ENCODE peak calls at places on chromosomes 6 and 20, in ten cellular contexts. M is osteoblast, R is thoracic aorta, O is IMR-90, X is sigmoid colon, F is Caco-2, I is upper lobe of left lung, C is stomach, N is trophoblast cell, Y is ovary. L is an unnamed sample.
A peak's percentile ranks its signal among the peaks of the same experiment; 100 is the strongest.

GRCh38 chr6:156924241-156924640 is 147.1 kb downstream of the ARID1B start:
- DNase-seq in M (no peak), R (no peak), O (no peak), X (no peak), F (no peak), I (no peak), C (no peak), N (no peak), Y (no peak), L (no peak)

GRCh38 chr6:7051780-7052440 is 55.9 kb upstream of the RREB1 start:
- DNase-seq in M (peak; percentile 88), R (no peak), O (no peak), X (peak; percentile 77), F (peak; percentile 63), I (peak; percentile 92), C (peak; percentile 65), N (peak; percentile 34), Y (peak; percentile 69), L (peak; percentile 74)

GRCh38 chr6:53986165-53986720 is 125.0 kb upstream of the MLIP start:
- DNase-seq in M (no peak), R (no peak), O (peak; percentile 70), X (no peak), F (peak; percentile 46), I (no peak), C (no peak), N (peak; percentile 73), Y (no peak), L (no peak)

GRCh38 chr20:47238780-47239769 is 117.4 kb downstream of the ZMYND8 start:
- DNase-seq in M (no peak), R (no peak), O (no peak), X (no peak), F (no peak), I (peak; percentile 81), C (no peak), N (no peak), Y (no peak), L (no peak)

GRCh38 chr20:45066372-45066771 is 34.6 kb downstream of the KCNS1 start:
- DNase-seq in M (no peak), R (no peak), O (peak; percentile 55), X (no peak), F (no peak), I (no peak), C (no peak), N (peak; percentile 39), Y (no peak), L (no peak)

GRCh38 chr20:10915815-10916214 is 242.0 kb upstream of the JAG1 start:
- DNase-seq in M (no peak), R (no peak), O (no peak), X (no peak), F (no peak), I (no peak), C (no peak), N (no peak), Y (no peak), L (no peak)

GRCh38 chr6:167669870-167670802 is 156.6 kb upstream of the AFDN start:
- DNase-seq in M (no peak), R (no peak), O (no peak), X (peak; percentile 61), F (no peak), I (peak; percentile 35), C (no peak), N (no peak), Y (no peak), L (no peak)

GRCh38 chr6:149728499-149729234 is 10.8 kb upstream of the LATS1 start:
- DNase-seq in M (no peak), R (no peak), O (no peak), X (no peak), F (no peak), I (no peak), C (no peak), N (peak; percentile 52), Y (no peak), L (no peak)

GRCh38 chr6:52904562-52905279 is 4.8 kb downstream of the GSTA3 start:
- DNase-seq in M (no peak), R (no peak), O (no peak), X (no peak), F (no peak), I (no peak), C (no peak), N (peak; percentile 76), Y (no peak), L (no peak)

GRCh38 chr6:149334201-149334600 is 16.7 kb downstream of the TAB2 start:
- DNase-seq in M (no peak), R (no peak), O (peak; percentile 69), X (no peak), F (no peak), I (no peak), C (no peak), N (no peak), Y (no peak), L (no peak)

GRCh38 chr6:140708386-140708785 is 1333.9 kb upstream of the CITED2 start:
- DNase-seq in M (no peak), R (no peak), O (no peak), X (no peak), F (no peak), I (no peak), C (no peak), N (no peak), Y (no peak), L (no peak)
- H3K9me3 ChIP-seq in M (no peaks in the 10 kb centered on the region), R (peaks cover 3% of the 10 kb centered on the region), O (no peaks in the 10 kb centered on the region), X (no peaks in the 10 kb centered on the region), F (no peaks in the 10 kb centered on the region), I (no peaks in the 10 kb centered on the region), C (no peaks in the 10 kb centered on the region), N (no peaks in the 10 kb centered on the region), Y (no peaks in the 10 kb centered on the region), L (no peaks in the 10 kb centered on the region)

GRCh38 chr20:49284818-49285217 is 7.0 kb upstream of the ZNFX1 start:
- DNase-seq in M (no peak), R (no peak), O (no peak), X (no peak), F (peak; percentile 33), I (no peak), C (no peak), N (no peak), Y (no peak), L (no peak)
- H3K9me3 ChIP-seq in M (peaks cover 18% of the 10 kb centered on the region), R (peaks cover 25% of the 10 kb centered on the region), O (peaks cover 27% of the 10 kb centered on the region), X (peaks cover 25% of the 10 kb centered on the region), F (peaks cover 71% of the 10 kb centered on the region), I (peaks cover 12% of the 10 kb centered on the region), C (peaks cover 79% of the 10 kb centered on the region), N (peaks cover 16% of the 10 kb centered on the region), Y (peaks cover 42% of the 10 kb centered on the region), L (peaks cover 20% of the 10 kb centered on the region)

GRCh38 chr6:160583805-160584204 is 80.3 kb downstream of the LPA start:
- DNase-seq in M (no peak), R (no peak), O (no peak), X (no peak), F (no peak), I (no peak), C (no peak), N (no peak), Y (no peak), L (no peak)

DNA sequence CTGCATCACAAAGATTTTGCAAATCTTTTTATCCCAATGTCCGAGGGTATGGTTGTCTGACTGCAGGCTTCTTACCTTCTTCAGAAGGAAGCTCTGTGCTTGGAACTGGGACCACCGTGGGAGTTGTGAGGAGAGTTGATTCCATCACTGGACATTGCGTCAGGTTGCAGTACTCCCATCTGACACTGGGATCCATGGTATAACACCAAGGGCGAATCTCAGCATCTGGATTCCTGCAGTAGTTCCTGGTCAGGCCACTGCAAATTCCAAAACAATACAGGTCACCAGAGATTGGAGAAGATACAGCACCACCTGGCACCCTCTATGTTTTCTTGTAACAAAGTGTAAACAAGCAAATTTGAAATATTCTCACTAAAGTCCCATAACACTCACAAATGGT is 77.7 kb downstream of the LPA start:
- DNase-seq in M (no peak), R (no peak), O (no peak), X (no peak), F (no peak), I (no peak), C (no peak), N (no peak), Y (no peak), L (no peak)
- H3K9me3 ChIP-seq in M (no peaks in the 10 kb centered on the region), R (peaks cover 3% of the 10 kb centered on the region), O (peaks cover 12% of the 10 kb centered on the region), X (no peaks in the 10 kb centered on the region), F (no peaks in the 10 kb centered on the region), I (no peaks in the 10 kb centered on the region), C (peaks cover 5% of the 10 kb centered on the region), N (peaks cover 13% of the 10 kb centered on the region), Y (no peaks in the 10 kb centered on the region), L (no peaks in the 10 kb centered on the region)

GRCh38 chr6:327538-328183 is 35.4 kb downstream of the DUSP22 start:
- DNase-seq in M (peak; percentile 73), R (no peak), O (peak; percentile 35), X (peak; percentile 68), F (no peak), I (no peak), C (no peak), N (no peak), Y (no peak), L (no peak)

GRCh38 chr6:326896-327537 is 34.7 kb downstream of the DUSP22 start:
- DNase-seq in M (peak; percentile 79), R (no peak), O (no peak), X (peak; percentile 69), F (no peak), I (peak; percentile 82), C (no peak), N (no peak), Y (no peak), L (no peak)

GRCh38 chr6:328184-328670 is 35.9 kb downstream of the DUSP22 start:
- DNase-seq in M (peak; percentile 96), R (peak; percentile 39), O (peak; percentile 92), X (peak; percentile 87), F (no peak), I (no peak), C (no peak), N (peak; percentile 70), Y (no peak), L (no peak)

GRCh38 chr6:329888-330691 is 37.8 kb downstream of the DUSP22 start:
- DNase-seq in M (peak; percentile 85), R (no peak), O (peak; percentile 22), X (peak; percentile 78), F (no peak), I (no peak), C (no peak), N (no peak), Y (no peak), L (no peak)

DNA sequence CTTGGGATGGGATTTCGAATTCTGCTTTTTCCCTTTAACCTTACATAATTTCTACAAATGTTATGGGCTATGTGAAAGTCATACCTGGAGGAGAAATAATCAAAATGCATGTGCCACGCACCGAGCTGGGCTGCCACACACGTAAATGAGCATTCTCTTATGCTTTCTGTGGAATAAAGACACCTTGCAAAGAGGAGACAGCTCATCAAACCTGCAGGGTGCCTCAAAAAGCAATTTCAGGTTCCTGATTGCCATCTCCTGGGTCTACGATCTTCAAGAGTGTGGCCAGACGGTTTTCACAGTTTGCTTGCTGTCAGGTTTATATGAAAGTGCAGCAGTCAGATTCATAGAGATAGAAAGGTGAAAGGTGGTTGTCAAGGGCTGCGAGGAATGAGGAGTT is 36.6 kb downstream of the DUSP22 start:
- DNase-seq in M (no peak), R (no peak), O (no peak), X (peak; percentile 37), F (no peak), I (no peak), C (no peak), N (no peak), Y (no peak), L (no peak)
- H3K9me3 ChIP-seq in M (no peaks in the 10 kb centered on the region), R (no peaks in the 10 kb centered on the region), O (peaks cover 2% of the 10 kb centered on the region), X (no peaks in the 10 kb centered on the region), F (no peaks in the 10 kb centered on the region), I (no peaks in the 10 kb centered on the region), C (no peaks in the 10 kb centered on the region), N (peaks cover 36% of the 10 kb centered on the region), Y (no peaks in the 10 kb centered on the region), L (no peaks in the 10 kb centered on the region)

L was measured in naive thymus-derived CD4-positive, alpha-beta T cell.